ENCODE peak calls at places on chromosomes 5 and 9, in eight cellular contexts. One of them, this sample, is unnamed.

GRCh38 chr9:100714372-100715099 is 136.7 kb downstream of the CAVIN4 start:
- DNase-seq in stimulated activated CD8-positive, alpha-beta memory T cell treated with anti-CD3 and anti-CD28 coated beads, Interleukin-7, amount 100 ng/mL, for 24 hours: peak
- DNase-seq in astrocyte: peak
- DNase-seq in neural crest cell: peak
- DNase-seq in iris pigment epithelial cell: peak
- DNase-seq in HTR-8/SVneo: peak
- DNase-seq in stimulated activated CD4-positive, alpha-beta T cell treated with anti-CD3 and anti-CD28 coated beads, Interleukin-15, amount 100 ng/mL, for 1 hour: no peak
- DNase-seq in left cardiac atrium: peak
- DNase-seq in this sample: peak

GRCh38 chr5:177390363-177391300 is 6.4 kb downstream of the SLC34A1 start:
- DNase-seq in stimulated activated CD8-positive, alpha-beta memory T cell treated with anti-CD3 and anti-CD28 coated beads, Interleukin-7, amount 100 ng/mL, for 24 hours: peak
- DNase-seq in astrocyte: peak
- DNase-seq in neural crest cell: peak
- DNase-seq in iris pigment epithelial cell: peak
- DNase-seq in HTR-8/SVneo: peak
- DNase-seq in stimulated activated CD4-positive, alpha-beta T cell treated with anti-CD3 and anti-CD28 coated beads, Interleukin-15, amount 100 ng/mL, for 1 hour: peak
- DNase-seq in left cardiac atrium: peak
- DNase-seq in this sample: peak

GRCh38 chr5:169590602-169591001 is 7.0 kb downstream of the SPDL1 start:
- DNase-seq in stimulated activated CD8-positive, alpha-beta memory T cell treated with anti-CD3 and anti-CD28 coated beads, Interleukin-7, amount 100 ng/mL, for 24 hours: no peak
- DNase-seq in astrocyte: no peak
- DNase-seq in neural crest cell: no peak
- DNase-seq in iris pigment epithelial cell: no peak
- DNase-seq in HTR-8/SVneo: no peak
- DNase-seq in stimulated activated CD4-positive, alpha-beta T cell treated with anti-CD3 and anti-CD28 coated beads, Interleukin-15, amount 100 ng/mL, for 1 hour: no peak
- DNase-seq in left cardiac atrium: no peak
- DNase-seq in this sample: no peak

GRCh38 chr9:69758001-69758730 is 1.6 kb downstream of the PTAR1 start:
- DNase-seq in stimulated activated CD8-positive, alpha-beta memory T cell treated with anti-CD3 and anti-CD28 coated beads, Interleukin-7, amount 100 ng/mL, for 24 hours: no peak
- DNase-seq in astrocyte: peak
- DNase-seq in neural crest cell: no peak
- DNase-seq in iris pigment epithelial cell: no peak
- DNase-seq in HTR-8/SVneo: no peak
- DNase-seq in stimulated activated CD4-positive, alpha-beta T cell treated with anti-CD3 and anti-CD28 coated beads, Interleukin-15, amount 100 ng/mL, for 1 hour: no peak
- DNase-seq in left cardiac atrium: no peak
- DNase-seq in this sample: no peak

GRCh38 chr5:105587963-105588662 is 2025.5 kb upstream of the NUDT12 start:
- DNase-seq in stimulated activated CD8-positive, alpha-beta memory T cell treated with anti-CD3 and anti-CD28 coated beads, Interleukin-7, amount 100 ng/mL, for 24 hours: no peak
- DNase-seq in astrocyte: no peak
- DNase-seq in neural crest cell: no peak
- DNase-seq in iris pigment epithelial cell: peak
- DNase-seq in HTR-8/SVneo: no peak
- DNase-seq in stimulated activated CD4-positive, alpha-beta T cell treated with anti-CD3 and anti-CD28 coated beads, Interleukin-15, amount 100 ng/mL, for 1 hour: no peak
- DNase-seq in left cardiac atrium: no peak
- DNase-seq in this sample: peak

GRCh38 chr5:54159837-54160215 is 150.5 kb downstream of the ARL15 start:
- DNase-seq in stimulated activated CD8-positive, alpha-beta memory T cell treated with anti-CD3 and anti-CD28 coated beads, Interleukin-7, amount 100 ng/mL, for 24 hours: no peak
- DNase-seq in astrocyte: peak
- DNase-seq in neural crest cell: no peak
- DNase-seq in iris pigment epithelial cell: no peak
- DNase-seq in HTR-8/SVneo: no peak
- DNase-seq in stimulated activated CD4-positive, alpha-beta T cell treated with anti-CD3 and anti-CD28 coated beads, Interleukin-15, amount 100 ng/mL, for 1 hour: no peak
- DNase-seq in left cardiac atrium: no peak
- DNase-seq in this sample: no peak

GRCh38 chr9:82934949-82935348 is 128.0 kb downstream of the RASEF start:
- DNase-seq in stimulated activated CD8-positive, alpha-beta memory T cell treated with anti-CD3 and anti-CD28 coated beads, Interleukin-7, amount 100 ng/mL, for 24 hours: no peak
- DNase-seq in astrocyte: peak
- DNase-seq in neural crest cell: no peak
- DNase-seq in iris pigment epithelial cell: peak
- DNase-seq in HTR-8/SVneo: peak
- DNase-seq in stimulated activated CD4-positive, alpha-beta T cell treated with anti-CD3 and anti-CD28 coated beads, Interleukin-15, amount 100 ng/mL, for 1 hour: no peak
- DNase-seq in left cardiac atrium: no peak
- DNase-seq in this sample: no peak

GRCh38 chr5:61631438-61631941 is 299.4 kb downstream of the ZSWIM6 start:
- DNase-seq in stimulated activated CD8-positive, alpha-beta memory T cell treated with anti-CD3 and anti-CD28 coated beads, Interleukin-7, amount 100 ng/mL, for 24 hours: no peak
- DNase-seq in astrocyte: peak
- DNase-seq in neural crest cell: peak
- DNase-seq in iris pigment epithelial cell: peak
- DNase-seq in HTR-8/SVneo: no peak
- DNase-seq in stimulated activated CD4-positive, alpha-beta T cell treated with anti-CD3 and anti-CD28 coated beads, Interleukin-15, amount 100 ng/mL, for 1 hour: no peak
- DNase-seq in left cardiac atrium: peak
- DNase-seq in this sample: no peak

GRCh38 chr5:5546408-5546807 is 123.9 kb downstream of the ICE1 start:
- DNase-seq in stimulated activated CD8-positive, alpha-beta memory T cell treated with anti-CD3 and anti-CD28 coated beads, Interleukin-7, amount 100 ng/mL, for 24 hours: no peak
- DNase-seq in astrocyte: no peak
- DNase-seq in neural crest cell: no peak
- DNase-seq in iris pigment epithelial cell: no peak
- DNase-seq in HTR-8/SVneo: no peak
- DNase-seq in stimulated activated CD4-positive, alpha-beta T cell treated with anti-CD3 and anti-CD28 coated beads, Interleukin-15, amount 100 ng/mL, for 1 hour: no peak
- DNase-seq in left cardiac atrium: no peak
- DNase-seq in this sample: no peak

GRCh38 chr5:172492097-172492840 is 37.9 kb upstream of the SH3PXD2B start:
- DNase-seq in stimulated activated CD8-positive, alpha-beta memory T cell treated with anti-CD3 and anti-CD28 coated beads, Interleukin-7, amount 100 ng/mL, for 24 hours: no peak
- DNase-seq in astrocyte: no peak
- DNase-seq in neural crest cell: no peak
- DNase-seq in iris pigment epithelial cell: no peak
- DNase-seq in HTR-8/SVneo: no peak
- DNase-seq in stimulated activated CD4-positive, alpha-beta T cell treated with anti-CD3 and anti-CD28 coated beads, Interleukin-15, amount 100 ng/mL, for 1 hour: no peak
- DNase-seq in left cardiac atrium: no peak
- DNase-seq in this sample: no peak

GRCh38 chr9:97312101-97312500 is 4.6 kb downstream of the CCDC180 start:
- DNase-seq in stimulated activated CD8-positive, alpha-beta memory T cell treated with anti-CD3 and anti-CD28 coated beads, Interleukin-7, amount 100 ng/mL, for 24 hours: no peak
- DNase-seq in astrocyte: no peak
- DNase-seq in neural crest cell: no peak
- DNase-seq in iris pigment epithelial cell: no peak
- DNase-seq in HTR-8/SVneo: no peak
- DNase-seq in stimulated activated CD4-positive, alpha-beta T cell treated with anti-CD3 and anti-CD28 coated beads, Interleukin-15, amount 100 ng/mL, for 1 hour: no peak
- DNase-seq in left cardiac atrium: no peak
- DNase-seq in this sample: no peak

GRCh38 chr9:92639124-92639523 is 30.8 kb downstream of the IPPK start:
- DNase-seq in stimulated activated CD8-positive, alpha-beta memory T cell treated with anti-CD3 and anti-CD28 coated beads, Interleukin-7, amount 100 ng/mL, for 24 hours: no peak
- DNase-seq in astrocyte: no peak
- DNase-seq in neural crest cell: no peak
- DNase-seq in iris pigment epithelial cell: no peak
- DNase-seq in HTR-8/SVneo: no peak
- DNase-seq in stimulated activated CD4-positive, alpha-beta T cell treated with anti-CD3 and anti-CD28 coated beads, Interleukin-15, amount 100 ng/mL, for 1 hour: no peak
- DNase-seq in left cardiac atrium: no peak
- DNase-seq in this sample: no peak

GRCh38 chr5:118506453-118506852 is 481.9 kb downstream of the DTWD2 start:
- DNase-seq in stimulated activated CD8-positive, alpha-beta memory T cell treated with anti-CD3 and anti-CD28 coated beads, Interleukin-7, amount 100 ng/mL, for 24 hours: no peak
- DNase-seq in astrocyte: no peak
- DNase-seq in neural crest cell: no peak
- DNase-seq in iris pigment epithelial cell: no peak
- DNase-seq in HTR-8/SVneo: no peak
- DNase-seq in stimulated activated CD4-positive, alpha-beta T cell treated with anti-CD3 and anti-CD28 coated beads, Interleukin-15, amount 100 ng/mL, for 1 hour: no peak
- DNase-seq in left cardiac atrium: no peak
- DNase-seq in this sample: no peak

GRCh38 chr5:88502179-88503064 is 233.8 kb upstream of the TMEM161B start:
- DNase-seq in stimulated activated CD8-positive, alpha-beta memory T cell treated with anti-CD3 and anti-CD28 coated beads, Interleukin-7, amount 100 ng/mL, for 24 hours: no peak
- DNase-seq in astrocyte: peak
- DNase-seq in neural crest cell: no peak
- DNase-seq in iris pigment epithelial cell: peak
- DNase-seq in HTR-8/SVneo: no peak
- DNase-seq in stimulated activated CD4-positive, alpha-beta T cell treated with anti-CD3 and anti-CD28 coated beads, Interleukin-15, amount 100 ng/mL, for 1 hour: no peak
- DNase-seq in left cardiac atrium: no peak
- DNase-seq in this sample: no peak

GRCh38 chr5:116553366-116553765 is 21.3 kb downstream of the SEMA6A start:
- DNase-seq in stimulated activated CD8-positive, alpha-beta memory T cell treated with anti-CD3 and anti-CD28 coated beads, Interleukin-7, amount 100 ng/mL, for 24 hours: no peak
- DNase-seq in astrocyte: no peak
- DNase-seq in neural crest cell: no peak
- DNase-seq in iris pigment epithelial cell: no peak
- DNase-seq in HTR-8/SVneo: no peak
- DNase-seq in stimulated activated CD4-positive, alpha-beta T cell treated with anti-CD3 and anti-CD28 coated beads, Interleukin-15, amount 100 ng/mL, for 1 hour: no peak
- DNase-seq in left cardiac atrium: no peak
- DNase-seq in this sample: no peak

GRCh38 chr5:65722575-65723424 is 795 bp downstream of the NLN start:
- DNase-seq in stimulated activated CD8-positive, alpha-beta memory T cell treated with anti-CD3 and anti-CD28 coated beads, Interleukin-7, amount 100 ng/mL, for 24 hours: no peak
- DNase-seq in astrocyte: peak
- DNase-seq in neural crest cell: peak
- DNase-seq in iris pigment epithelial cell: peak
- DNase-seq in HTR-8/SVneo: peak
- DNase-seq in stimulated activated CD4-positive, alpha-beta T cell treated with anti-CD3 and anti-CD28 coated beads, Interleukin-15, amount 100 ng/mL, for 1 hour: no peak
- DNase-seq in left cardiac atrium: peak
- DNase-seq in this sample: peak

GRCh38 chr9:120365386-120365785 is 214.6 kb downstream of the CDK5RAP2 start:
- DNase-seq in stimulated activated CD8-positive, alpha-beta memory T cell treated with anti-CD3 and anti-CD28 coated beads, Interleukin-7, amount 100 ng/mL, for 24 hours: no peak
- DNase-seq in astrocyte: no peak
- DNase-seq in neural crest cell: no peak
- DNase-seq in iris pigment epithelial cell: no peak
- DNase-seq in HTR-8/SVneo: no peak
- DNase-seq in stimulated activated CD4-positive, alpha-beta T cell treated with anti-CD3 and anti-CD28 coated beads, Interleukin-15, amount 100 ng/mL, for 1 hour: no peak
- DNase-seq in left cardiac atrium: no peak
- DNase-seq in this sample: no peak